ENCODE peak calls at places on chromosome 17, in nine cellular contexts. D is fibroblast of mammary gland, P is GM13977, X is ascending aorta, K is NCI-H1092, Q is T-helper 22 cell, C is COR-L47, W is cardiac fibroblast, H is T-helper 2 cell. Y is an unnamed sample.

GRCh38 chr17:81387235-81388060 is 7.8 kb upstream of the BAHCC1 start:
- DNase-seq in D (peak), P (peak), X (no peak), K (no peak), Q (no peak), C (no peak), W (peak), H (no peak), Y (no peak)

GRCh38 chr17:15414502-15415348 is 52.7 kb downstream of the CDRT4 start:
- DNase-seq in D (no peak), P (no peak), X (no peak), K (no peak), Q (no peak), C (no peak), W (no peak), H (no peak), Y (no peak)

GRCh38 chr17:2158011-2158410 is 103.1 kb downstream of the HIC1 start:
- DNase-seq in D (peak), P (no peak), X (no peak), K (no peak), Q (no peak), C (no peak), W (peak), H (no peak), Y (no peak)

GRCh38 chr17:44043326-44043725 is 23.1 kb downstream of the LSM12 start:
- DNase-seq in D (peak), P (no peak), X (no peak), K (no peak), Q (no peak), C (no peak), W (peak), H (no peak), Y (no peak)

GRCh38 chr17:4968166-4968915 is 724 bp upstream of the SPAG7 start:
- DNase-seq in D (no peak), P (peak), X (no peak), K (no peak), Q (peak), C (no peak), W (no peak), H (peak), Y (no peak)

GRCh38 chr17:53765609-53766008 is 57.1 kb upstream of the KIF2B start:
- DNase-seq in D (no peak), P (no peak), X (no peak), K (no peak), Q (no peak), C (no peak), W (peak), H (no peak), Y (no peak)

GRCh38 chr17:4509402-4509801 is 10.7 kb downstream of the SPNS2 start:
- DNase-seq in D (no peak), P (peak), X (peak), K (no peak), Q (no peak), C (no peak), W (no peak), H (no peak), Y (no peak)

GRCh38 chr17:10092595-10092994 is 105.8 kb downstream of the GAS7 start:
- DNase-seq in D (no peak), P (no peak), X (no peak), K (no peak), Q (no peak), C (no peak), W (no peak), H (no peak), Y (no peak)

GRCh38 chr17:37816951-37817350 is 72.1 kb upstream of the HNF1B start:
- DNase-seq in D (no peak), P (no peak), X (no peak), K (no peak), Q (no peak), C (no peak), W (no peak), H (no peak), Y (no peak)

GRCh38 chr17:37176683-37177082 is 199.1 kb upstream of the C17orf78 start:
- DNase-seq in D (peak), P (no peak), X (no peak), K (no peak), Q (no peak), C (no peak), W (peak), H (no peak), Y (no peak)

GRCh38 chr17:44608732-44609435 is 47.4 kb upstream of the MEIOC start:
- DNase-seq in D (no peak), P (no peak), X (no peak), K (peak), Q (no peak), C (peak), W (no peak), H (no peak), Y (no peak)

GRCh38 chr17:16286947-16287562 is 66.2 kb downstream of the CENPV start:
- DNase-seq in D (peak), P (peak), X (peak), K (no peak), Q (no peak), C (no peak), W (peak), H (no peak), Y (no peak)